ENCODE peak calls at places on chromosomes 4 and X, in six cellular contexts. O is IMR-90, Q is SK-N-SH, J is A549, D is K562, S is HepG2. P is an unnamed sample.

GRCh38 chr4:120055167-120055566 is 11.5 kb downstream of the MAD2L1 start:
- DNase-seq in O (no peak), S (no peak), Q (no peak), J (no peak), D (no peak), P (no peak)

GRCh38 chr4:151045907-151046306 is 30.8 kb upstream of the LRBA start:
- DNase-seq in Q (peak), S (peak), O (no peak), J (no peak), D (peak), P (no peak)

GRCh38 chr4:85717366-85717765 is 242.4 kb downstream of the ARHGAP24 start:
- DNase-seq in D (no peak), S (no peak), J (no peak), O (no peak), Q (no peak), P (no peak)

GRCh38 chr4:161336016-161336415 is 827.8 kb downstream of the FSTL5 start:
- DNase-seq in O (no peak), S (no peak), D (no peak), J (no peak), Q (no peak), P (no peak)

GRCh38 chr4:3382251-3382650 is 59.5 kb upstream of the HGFAC start:
- DNase-seq in Q (no peak), D (no peak), O (no peak), J (no peak), S (no peak), P (no peak)

GRCh38 chr4:53582194-53582593 is 9.1 kb downstream of the LNX1 start:
- DNase-seq in S (peak), D (no peak), J (no peak), Q (no peak), O (no peak), P (no peak)

GRCh38 chr4:95548738-95549245 is at the start of gene UNC5C:
- DNase-seq in Q (peak), O (no peak), J (no peak), D (no peak), S (no peak), P (no peak)

GRCh38 chrX:141214216-141214615 is 28.1 kb downstream of the SPANXC start:
- DNase-seq in D (no peak), J (no peak), Q (no peak), S (no peak), O (no peak), P (no peak)

GRCh38 chrX:21711848-21712197 is 46.1 kb downstream of the SMPX start:
- DNase-seq in S (no peak), J (no peak), O (no peak), D (no peak), Q (no peak), P (no peak)

GRCh38 chr4:19883841-19884240 is 367.9 kb upstream of the SLIT2 start:
- DNase-seq in J (no peak), S (no peak), O (peak), D (no peak), Q (no peak), P (no peak)

GRCh38 chr4:79178770-79179169 is 147.1 kb downstream of the NAA11 start:
- DNase-seq in O (no peak), S (no peak), J (no peak), Q (no peak), D (no peak), P (no peak)

GRCh38 chrX:137565921-137566745 is at the start of gene ZIC3:
- DNase-seq in Q (peak), J (no peak), D (no peak), S (no peak), O (no peak), P (no peak)

GRCh38 chrX:148311544-148311943 is 188.9 kb upstream of the AFF2 start:
- DNase-seq in J (no peak), S (no peak), D (no peak), O (no peak), Q (no peak), P (no peak)

GRCh38 chr4:155805016-155805415 is 46.2 kb downstream of the GUCY1B1 start:
- DNase-seq in Q (no peak), S (no peak), O (peak), D (no peak), J (no peak), P (no peak)

GRCh38 chr4:7826176-7826908 is 113.3 kb downstream of the AFAP1 start:
- DNase-seq in D (no peak), J (no peak), O (no peak), S (no peak), Q (no peak), P (no peak)

GRCh38 chr4:74038161-74039064 is at the start of gene CXCL3:
- DNase-seq in O (peak), J (peak), Q (peak), S (no peak), D (peak), P (no peak)

GRCh38 chr4:122458625-122459024 is 2.1 kb upstream of the IL2 start:
- DNase-seq in O (peak), J (no peak), D (no peak), S (no peak), Q (no peak), P (no peak)

GRCh38 chrX:51242212-51242611 is 90.4 kb upstream of the NUDT10 start:
- DNase-seq in Q (no peak), D (no peak), O (no peak), J (no peak), S (no peak), P (no peak)

GRCh38 chr4:65538571-65538970 is 131.7 kb downstream of the EPHA5 start:
- DNase-seq in Q (no peak), S (no peak), D (no peak), J (no peak), O (peak), P (no peak)

GRCh38 chr4:84530871-84531270 is 31.8 kb upstream of the NKX6-1 start:
- DNase-seq in J (no peak), S (no peak), Q (no peak), D (no peak), O (peak), P (no peak)

DNA sequence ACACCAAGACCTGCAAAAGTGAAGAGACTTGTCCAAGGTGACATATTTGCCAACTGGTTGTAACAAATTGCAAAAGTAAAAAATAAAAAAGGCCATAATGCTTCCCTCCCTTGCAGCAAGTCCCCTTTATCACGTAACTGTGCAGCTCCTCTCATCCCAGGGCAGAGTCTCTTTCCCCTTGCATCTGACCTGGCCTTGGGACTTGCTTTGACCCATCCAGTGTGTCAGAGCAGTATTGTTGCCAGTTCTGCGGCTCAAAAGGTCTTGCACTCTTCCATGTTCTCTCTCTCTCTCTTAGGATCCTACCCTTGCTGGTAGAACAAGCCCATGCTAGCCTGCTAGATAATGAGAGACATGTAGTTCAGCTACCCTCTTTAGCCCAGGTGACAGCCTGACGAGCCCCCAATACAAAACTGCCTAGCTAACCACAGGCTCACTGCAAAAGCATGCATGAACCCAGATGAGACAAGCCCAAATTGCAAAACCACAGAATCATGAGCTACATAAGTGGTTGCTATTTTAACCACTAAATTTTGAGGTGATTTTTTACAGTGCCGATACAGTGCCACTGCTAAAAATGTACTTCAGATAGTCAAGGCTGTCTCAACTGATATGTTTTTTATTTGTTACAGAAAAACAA is 289.5 kb upstream of the PPARGC1A start:
- DNase-seq in D (no peak), S (no peak), J (no peak), Q (no peak), O (no peak), P (no peak)
- TF ChIP-seq SMC3 in D (no peak), S (no peak), J (no peak), Q (no peak), O (no peak), P (no peak)

GRCh38 chrX:48802089-48802812 is 384 bp downstream of the HDAC6 start:
- DNase-seq in S (peak), O (peak), D (peak), J (peak), Q (peak), P (peak)

GRCh38 chrX:48801281-48802088 is at the start of gene HDAC6:
- DNase-seq in J (peak), D (peak), Q (peak), O (peak), S (peak), P (peak)

GRCh38 chrX:48806088-48806487 is 4.2 kb downstream of the HDAC6 start:
- DNase-seq in D (no peak), Q (no peak), S (no peak), O (no peak), J (no peak), P (no peak)

GRCh38 chrX:48800574-48801280 is 1.1 kb upstream of the HDAC6 start:
- DNase-seq in J (no peak), S (no peak), D (peak), Q (no peak), O (no peak), P (no peak)

DNA sequence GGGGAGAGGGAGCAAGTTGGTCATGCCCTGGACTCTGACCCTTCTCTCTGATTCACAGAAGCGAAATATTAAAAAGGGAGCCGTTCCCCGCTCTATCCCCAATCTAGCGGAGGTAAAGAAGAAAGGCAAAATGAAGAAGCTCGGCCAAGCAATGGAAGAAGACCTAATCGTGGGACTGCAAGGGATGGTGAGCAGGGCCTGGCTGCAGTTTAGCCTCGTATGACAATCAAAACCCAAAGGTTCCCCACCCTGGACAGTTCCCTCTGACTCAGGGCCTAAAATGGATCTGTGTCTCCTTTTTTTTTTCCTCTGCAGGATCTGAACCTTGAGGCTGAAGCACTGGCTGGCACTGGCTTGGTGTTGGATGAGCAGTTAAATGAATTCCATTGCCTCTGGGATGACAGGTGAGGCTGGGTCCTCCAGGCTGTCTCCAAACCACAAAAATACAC is 970 bp downstream of the HDAC6 start:
- DNase-seq in J (no peak), D (no peak), Q (no peak), O (no peak), S (no peak), P (no peak)
- TF ChIP-seq SMC3 in J (no peak), D (no peak), Q (no peak), O (no peak), S (no peak), P (no peak)

GRCh38 chr4:76977731-76978350 is 28.3 kb downstream of the SEPTIN11 start:
- DNase-seq in Q (no peak), S (no peak), O (peak), J (no peak), D (no peak), P (no peak)
- TF ChIP-seq SMC3 in Q (no peak), S (no peak), O (no peak), J (no peak), D (no peak), P (no peak)

GRCh38 chr4:116016201-116016600 is 902.8 kb upstream of the NDST4 start:
- DNase-seq in D (no peak), Q (no peak), O (peak), J (no peak), S (no peak), P (no peak)
- TF ChIP-seq SMC3 in D (no peak), Q (no peak), O (no peak), J (no peak), S (no peak), P (no peak)

GRCh38 chrX:1172496-1172895 is 40.0 kb downstream of the CRLF2 start:
- DNase-seq in J (no peak), S (no peak), D (no peak), Q (no peak), O (no peak), P (no peak)
- TF ChIP-seq SMC3 in J (no peak), S (no peak), D (no peak), Q (no peak), O (no peak), P (no peak)

DNA sequence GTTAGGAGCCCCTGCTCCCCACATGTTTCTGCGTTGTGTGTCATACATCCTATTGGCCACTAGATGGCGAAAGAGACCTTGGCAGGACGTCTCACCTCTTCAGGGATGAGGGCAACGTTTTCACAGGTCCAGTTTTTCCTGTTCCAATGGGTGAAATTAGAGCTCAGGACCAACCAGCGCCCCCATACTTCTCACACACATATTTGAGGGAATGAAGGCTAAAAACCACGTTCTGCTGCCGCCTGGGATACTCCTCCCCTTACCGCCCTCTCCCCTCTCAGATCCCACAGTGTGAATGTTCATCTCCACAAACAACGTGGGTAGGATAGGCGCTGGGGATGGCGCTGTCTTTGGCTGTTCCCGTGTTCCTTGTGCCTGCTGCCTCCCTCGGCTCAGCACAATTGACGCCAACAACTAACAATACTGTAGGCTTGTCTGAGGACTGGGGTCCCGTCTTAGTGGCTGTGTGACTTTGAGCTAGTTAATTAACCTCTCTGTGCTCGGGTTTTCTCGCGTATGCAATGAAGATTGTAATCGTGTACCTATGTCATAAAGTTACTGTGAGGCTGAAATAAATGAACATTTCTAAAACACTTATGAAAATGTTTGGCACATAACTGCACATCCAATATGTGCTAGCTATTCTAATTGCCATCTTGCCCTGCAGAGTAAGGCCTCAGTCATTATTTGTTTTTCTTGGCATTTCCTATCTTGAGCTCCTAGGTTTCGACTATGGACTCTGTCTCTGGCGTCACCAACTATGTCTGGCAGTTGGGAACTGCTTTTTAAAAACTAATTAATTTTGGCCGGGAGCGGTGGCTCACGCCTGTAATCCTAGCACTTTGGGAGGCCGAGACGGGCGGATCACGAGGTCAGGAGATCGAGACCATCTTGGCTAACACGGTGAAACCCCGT is 181.3 kb upstream of the STK26 start:
- DNase-seq in J (peak), Q (peak), O (peak), D (peak), S (peak), P (no peak)
- TF ChIP-seq SMC3 in J (peak), Q (peak), O (peak), D (peak), S (peak), P (peak)

GRCh38 chr4:112910109-112910736 is 139.2 kb upstream of the ANK2 start:
- DNase-seq in S (no peak), O (peak), J (no peak), D (no peak), Q (peak), P (no peak)
- TF ChIP-seq SMC3 in S (no peak), O (no peak), J (no peak), D (no peak), Q (peak), P (no peak)

GRCh38 chr4:167989815-167990214 is 102.5 kb upstream of the ANXA10 start:
- DNase-seq in J (no peak), S (no peak), Q (no peak), D (no peak), O (no peak), P (no peak)
- TF ChIP-seq SMC3 in J (peak), S (no peak), Q (no peak), D (no peak), O (no peak), P (no peak)

P was measured in GM12878.